ENCODE peak calls at places on chromosome X, in five cellular contexts. V, N, H, O and R are unnamed samples.

GRCh38 chrX:32842053-32842452 is 369.3 kb downstream of the DMD start:
- DNase-seq in V (no peak), N (no peak), H (no peak), O (no peak), R (no peak)

GRCh38 chrX:47166126-47166525 is 21.1 kb downstream of the RBM10 start:
- DNase-seq in V (no peak), N (no peak), H (peak), O (no peak), R (no peak)

GRCh38 chrX:3520987-3521875 is 174.8 kb upstream of the MXRA5 start:
- DNase-seq in V (no peak), N (no peak), H (peak), O (no peak), R (no peak)

GRCh38 chrX:14022019-14022418 is 7.7 kb downstream of the GEMIN8 start:
- DNase-seq in V (no peak), N (no peak), H (no peak), O (no peak), R (no peak)

GRCh38 chrX:19592952-19593351 is 77.6 kb upstream of the MAP3K15 start:
- DNase-seq in V (no peak), N (no peak), H (no peak), O (no peak), R (no peak)

GRCh38 chrX:99308302-99308701 is 1101.8 kb downstream of the PCDH19 start:
- DNase-seq in V (no peak), N (no peak), H (no peak), O (no peak), R (no peak)

GRCh38 chrX:40272141-40272540 is 174.4 kb upstream of the BCOR start:
- DNase-seq in V (no peak), N (no peak), H (peak), O (no peak), R (no peak)

GRCh38 chrX:112094729-112095128 is 12.2 kb upstream of the TRPC5 start:
- DNase-seq in V (no peak), N (no peak), H (no peak), O (no peak), R (no peak)

GRCh38 chrX:10486373-10486772 is 134.0 kb downstream of the MID1 start:
- DNase-seq in V (no peak), N (no peak), H (peak), O (no peak), R (no peak)

GRCh38 chrX:41382699-41383645 is 49.0 kb downstream of the DDX3X start:
- DNase-seq in V (no peak), N (no peak), H (peak), O (peak), R (no peak)